ENCODE peak calls at places on chromosomes 1 and 21, in five cellular contexts. T, B, Z, R and P are unnamed samples.

GRCh38 chr1:48616710-48617109 is 144.7 kb upstream of the SPATA6 start:
- DNase-seq in Z (no peak), T (no peak), R (no peak), B (no peak), P (no peak)

GRCh38 chr21:35792569-35792968 is 267.8 kb downstream of the SETD4 start:
- DNase-seq in R (no peak), Z (no peak), B (no peak), T (no peak), P (no peak)

GRCh38 chr1:10909697-10910489 is 102.6 kb upstream of the TARDBP start:
- DNase-seq in Z (no peak), B (peak), R (peak), T (peak), P (peak)

GRCh38 chr1:3858231-3858981 is 1.1 kb downstream of the DFFB start:
- DNase-seq in Z (no peak), B (no peak), R (peak), T (no peak), P (peak)

GRCh38 chr1:8880068-8880676 is 1.7 kb upstream of the ENO1 start:
- DNase-seq in Z (peak), B (no peak), T (no peak), R (peak), P (peak)

GRCh38 chr21:45488839-45489479 is 53.3 kb downstream of the SLC19A1 start:
- DNase-seq in T (no peak), B (no peak), Z (no peak), R (no peak), P (no peak)

GRCh38 chr1:216847385-216848036 is 124.3 kb upstream of the ESRRG start:
- DNase-seq in R (no peak), B (no peak), Z (no peak), T (peak), P (no peak)

GRCh38 chr1:151251656-151252470 is 2.7 kb upstream of the PSMD4 start:
- DNase-seq in Z (peak), B (peak), T (peak), R (peak), P (peak)

GRCh38 chr1:202081992-202082391 is 40.7 kb upstream of the GPR37L1 start:
- DNase-seq in T (no peak), B (no peak), Z (no peak), R (no peak), P (no peak)

GRCh38 chr1:177329871-177330270 is 159.1 kb downstream of the BRINP2 start:
- DNase-seq in B (no peak), T (no peak), R (no peak), Z (no peak), P (no peak)

GRCh38 chr1:22037520-22037919 is 15.0 kb upstream of the CDC42 start:
- DNase-seq in Z (no peak), R (no peak), B (no peak), T (no peak), P (no peak)

GRCh38 chr21:33712022-33712803 is 69.9 kb downstream of the ITSN1 start:
- DNase-seq in B (no peak), R (peak), T (no peak), Z (no peak), P (no peak)

GRCh38 chr21:29987762-29988161 is 48.0 kb upstream of the GRIK1 start:
- DNase-seq in B (no peak), T (no peak), R (no peak), Z (no peak), P (no peak)

GRCh38 chr1:30668546-30669327 is 54.6 kb downstream of the MATN1 start:
- DNase-seq in T (no peak), R (no peak), B (no peak), Z (no peak), P (no peak)

GRCh38 chr1:238257018-238257417 is 366.3 kb upstream of the ZP4 start:
- DNase-seq in Z (no peak), B (no peak), T (no peak), R (no peak), P (no peak)
- TF ChIP-seq POLR2A in Z (no peak), B (no peak), T (no peak), R (no peak), P (no peak)

GRCh38 chr21:43937898-43938309 is 72.9 kb downstream of the AGPAT3 start:
- DNase-seq in T (no peak), Z (no peak), B (no peak), R (no peak), P (peak)

GRCh38 chr21:43940329-43940653 is 71.8 kb upstream of the TRAPPC10 start:
- DNase-seq in R (no peak), B (no peak), Z (no peak), T (no peak), P (no peak)

GRCh38 chr21:43937051-43937832 is 72.2 kb downstream of the AGPAT3 start:
- DNase-seq in B (no peak), R (no peak), T (no peak), Z (no peak), P (peak)

GRCh38 chr21:43939443-43940328 is 72.4 kb upstream of the TRAPPC10 start:
- DNase-seq in T (no peak), B (no peak), R (no peak), Z (no peak), P (no peak)

DNA sequence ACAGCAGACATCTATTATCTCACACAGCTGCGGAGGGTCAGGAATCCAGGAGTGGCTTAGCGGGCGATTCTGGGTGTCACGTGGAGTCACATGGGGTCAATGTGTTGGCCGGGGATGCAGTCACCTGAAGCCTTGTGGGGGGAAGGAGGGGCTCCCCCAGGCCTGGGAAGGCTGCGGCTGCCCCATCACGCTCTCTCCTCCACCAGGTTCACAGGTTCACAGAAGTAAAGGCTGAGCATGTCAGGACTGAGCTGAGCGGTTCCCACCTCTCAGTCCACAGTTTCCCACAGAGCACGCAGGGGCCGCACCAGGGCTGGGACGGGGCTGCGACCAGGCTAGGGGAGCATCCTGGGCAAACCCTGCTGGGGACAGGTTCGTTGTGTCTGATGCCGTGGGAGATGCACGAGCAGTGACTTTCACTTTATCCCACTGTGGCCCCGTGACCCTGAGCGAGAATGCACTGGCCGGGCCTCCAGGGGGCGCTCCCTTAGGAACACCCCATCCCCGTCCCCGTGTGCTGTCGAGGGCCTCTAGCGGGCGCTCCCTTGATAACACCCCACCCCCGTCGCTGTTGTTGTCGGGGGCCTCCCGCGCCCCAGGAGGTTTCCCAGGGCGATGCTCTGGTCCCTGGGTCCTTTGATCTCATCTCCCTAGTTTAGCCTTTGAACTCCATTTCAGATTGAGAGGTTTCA is 73.2 kb upstream of the TRAPPC10 start:
- DNase-seq in R (peak), B (peak), T (peak), Z (peak), P (peak)
- TF ChIP-seq POLR2A in R (no peak), B (peak), T (no peak), Z (no peak), P (no peak)

DNA sequence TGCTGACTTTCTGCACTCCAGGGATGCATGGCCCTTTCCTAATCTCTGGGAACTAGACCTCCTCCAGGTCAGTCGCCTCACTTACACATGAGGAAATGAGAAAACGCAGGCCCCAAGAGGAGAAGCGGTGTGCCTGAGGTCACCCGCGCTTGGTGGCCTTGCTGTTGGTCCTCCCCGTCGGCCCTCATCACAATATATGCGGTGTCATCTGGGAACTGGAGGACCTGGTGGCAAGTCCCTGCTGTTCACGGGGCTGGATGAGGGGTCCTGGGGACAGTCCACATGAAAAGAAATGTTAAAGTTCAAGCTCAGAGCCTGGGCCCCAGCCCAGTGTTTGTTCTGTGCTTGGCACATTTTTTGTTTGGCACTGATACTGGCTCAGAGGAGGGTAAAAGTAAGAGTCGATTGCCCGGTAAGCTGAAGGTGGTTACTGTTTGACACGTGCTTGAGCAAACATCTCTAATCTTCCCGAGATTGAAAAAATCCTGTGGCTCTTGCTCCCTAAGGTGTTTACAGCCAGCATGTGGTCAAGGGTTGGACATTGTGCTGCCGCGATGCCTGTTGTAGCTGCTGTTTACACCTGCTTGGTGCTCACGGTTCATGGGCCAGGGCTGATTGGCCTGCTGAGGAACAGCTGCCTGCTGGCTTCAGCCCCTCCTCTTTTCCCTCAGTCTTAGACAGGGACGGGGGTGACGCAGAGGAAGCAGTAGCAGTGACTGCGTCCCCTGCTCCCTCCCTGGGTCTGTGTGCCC is 5.2 kb downstream of the COQ8A start:
- DNase-seq in B (no peak), R (peak), T (no peak), Z (no peak), P (no peak)
- TF ChIP-seq POLR2A in B (no peak), R (no peak), T (no peak), Z (no peak), P (no peak)

GRCh38 chr21:21401444-21401843 is 403.2 kb downstream of the NCAM2 start:
- DNase-seq in T (no peak), Z (no peak), B (no peak), R (no peak), P (no peak)
- TF ChIP-seq POLR2A in T (no peak), Z (no peak), B (no peak), R (no peak), P (no peak)

GRCh38 chr1:88683848-88684481 is at the start of gene PKN2:
- DNase-seq in B (peak), T (peak), R (peak), Z (peak), P (peak)
- TF ChIP-seq POLR2A in B (peak), T (peak), R (peak), Z (peak), P (peak)

DNA sequence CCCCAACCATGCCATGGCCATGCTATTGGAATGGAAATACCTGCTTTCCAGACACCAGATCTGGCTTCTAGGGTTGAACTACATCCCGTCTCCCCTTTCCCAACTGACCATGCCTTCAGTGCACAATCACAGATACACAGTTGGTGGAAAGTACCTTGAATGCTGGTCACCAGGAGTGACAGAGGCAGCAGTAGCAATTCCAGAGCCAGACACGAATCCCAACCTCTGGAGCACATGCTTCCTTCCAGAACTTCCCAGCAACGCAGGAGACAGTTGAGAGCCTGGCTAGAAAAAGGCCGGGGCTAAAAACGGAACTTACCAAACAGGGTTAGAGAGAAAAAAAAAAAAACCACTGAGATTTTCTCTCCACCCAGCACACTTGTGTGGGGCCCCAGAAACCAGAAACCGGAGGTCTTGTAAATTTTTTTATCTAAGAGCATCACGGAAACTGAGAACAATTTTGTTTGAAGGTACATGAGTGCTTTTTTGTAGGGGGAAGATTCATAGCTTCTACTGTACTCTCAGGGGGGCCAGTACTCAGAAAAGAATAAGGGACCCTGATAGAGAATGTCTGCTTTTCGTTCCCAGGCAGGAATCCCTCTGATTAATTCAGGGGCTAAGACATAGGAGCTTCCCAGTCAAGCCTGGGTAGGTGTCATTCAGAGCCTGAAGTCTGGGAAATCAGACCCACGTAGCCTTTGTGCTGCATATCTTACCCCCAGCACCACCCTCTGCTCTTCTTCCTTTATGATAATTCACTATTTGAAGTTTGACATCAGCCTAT is at the start of gene CD48:
- DNase-seq in R (no peak), Z (no peak), T (no peak), B (no peak), P (no peak)
- TF ChIP-seq POLR2A in R (no peak), Z (no peak), T (no peak), B (no peak), P (no peak)

DNA sequence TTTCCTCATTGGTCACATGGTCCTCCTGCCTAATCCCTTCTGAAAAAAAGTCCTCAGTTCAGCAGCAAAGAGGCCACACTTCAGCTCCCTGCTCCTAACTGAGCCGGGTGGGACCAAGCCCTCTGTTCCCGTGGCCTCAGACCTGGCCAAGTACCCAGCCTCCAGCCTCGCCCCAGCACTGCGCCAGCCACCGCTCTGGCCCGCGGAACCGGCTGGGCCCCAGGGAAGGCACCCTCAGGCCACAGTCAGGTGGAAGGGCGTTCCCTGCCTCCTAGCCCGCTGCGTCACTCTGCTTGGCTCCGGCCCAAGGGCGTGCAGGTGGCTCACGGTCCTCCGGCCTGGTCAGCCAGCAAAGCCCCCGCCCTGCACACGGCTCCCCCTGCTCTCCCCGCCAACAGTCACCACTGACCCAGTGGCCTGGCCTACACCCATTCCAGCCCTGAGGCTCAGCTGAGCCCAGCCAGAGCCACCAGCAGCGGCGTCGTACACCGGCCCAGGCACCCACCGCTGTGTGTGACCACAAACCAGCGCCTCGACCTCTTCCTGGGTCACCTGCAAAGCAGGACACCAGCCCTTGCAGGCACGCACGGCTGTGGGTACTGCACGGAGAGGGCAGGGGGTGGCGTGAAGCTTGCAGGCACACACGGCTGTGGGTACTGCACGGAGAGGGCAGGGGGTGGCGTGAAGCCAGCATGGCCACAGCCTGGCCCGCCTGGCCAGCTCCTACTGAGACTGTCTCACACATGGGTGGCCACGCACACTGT is 19.4 kb downstream of the NADK start:
- DNase-seq in B (peak), T (no peak), Z (peak), R (peak), P (peak)
- TF ChIP-seq POLR2A in B (no peak), T (no peak), Z (no peak), R (peak), P (no peak)

GRCh38 chr1:16613185-16614147 is at the start of gene NBPF1:
- DNase-seq in T (peak), R (peak), Z (peak), B (peak), P (peak)
- TF ChIP-seq POLR2A in T (peak), R (peak), Z (peak), B (peak), P (no peak)

GRCh38 chr1:20787100-20787774 is at the start of gene HP1BP3:
- DNase-seq in T (peak), R (peak), Z (peak), B (peak), P (peak)
- TF ChIP-seq POLR2A in T (peak), R (peak), Z (no peak), B (peak), P (peak)